ENCODE peak calls at places on chromosomes 4 and X, in seven cellular contexts. K is WERI-Rb-1, Y is brain microvascular endothelial cell, M is uterus, E is body of pancreas, G is Peyer's patch, U is breast epithelium. Q is an unnamed sample.

GRCh38 chr4:10140866-10141759 is 24.5 kb upstream of the WDR1 start:
- DNase-seq in K (no peak), U (no peak), Y (no peak), E (no peak), M (no peak), G (no peak), Q (no peak)

GRCh38 chr4:110610940-110611785 is 11.7 kb downstream of the PITX2 start:
- DNase-seq in Y (no peak), G (peak), U (no peak), K (no peak), E (no peak), M (no peak), Q (no peak)

GRCh38 chrX:97629597-97629985 is 745.9 kb downstream of the RPA4 start:
- DNase-seq in Y (no peak), K (no peak), M (no peak), U (no peak), G (no peak), E (no peak), Q (no peak)

GRCh38 chr4:124941267-124941666 is 228.7 kb upstream of the ANKRD50 start:
- DNase-seq in M (no peak), E (no peak), U (no peak), Y (no peak), K (no peak), G (no peak), Q (no peak)

GRCh38 chr4:169791527-169792156 is 33.9 kb upstream of the HPF1 start:
- DNase-seq in E (peak), U (no peak), Y (peak), M (peak), G (no peak), K (peak), Q (no peak)

GRCh38 chrX:116111497-116111896 is 59.0 kb upstream of the AGTR2 start:
- DNase-seq in E (no peak), G (no peak), Y (no peak), M (no peak), K (no peak), U (no peak), Q (no peak)

GRCh38 chrX:15475021-15475420 is 18.1 kb downstream of the PIR start:
- DNase-seq in G (no peak), U (no peak), E (no peak), M (no peak), K (no peak), Y (no peak), Q (no peak)

GRCh38 chrX:71128166-71128833 is 9.9 kb downstream of the MED12 start:
- DNase-seq in E (no peak), Y (no peak), U (no peak), G (no peak), K (no peak), M (no peak), Q (no peak)

GRCh38 chr4:123343400-123344060 is 53.1 kb upstream of the SPRY1 start:
- DNase-seq in G (no peak), M (no peak), E (no peak), Y (peak), K (no peak), U (no peak), Q (no peak)

GRCh38 chr4:98950925-98951324 is 22.0 kb upstream of the EIF4E start:
- DNase-seq in M (no peak), U (no peak), E (no peak), Y (no peak), K (no peak), G (no peak), Q (no peak)

GRCh38 chr4:71586087-71586763 is 197.7 kb downstream of the GC start:
- DNase-seq in G (no peak), K (no peak), Y (no peak), M (no peak), E (no peak), U (no peak), Q (no peak)

GRCh38 chr4:119835511-119835910 is 206.9 kb upstream of the PDE5A start:
- DNase-seq in E (no peak), Y (no peak), G (no peak), M (no peak), U (no peak), K (no peak), Q (no peak)

GRCh38 chr4:45693746-45694145 is 430.1 kb downstream of the GABRG1 start:
- DNase-seq in G (no peak), Y (no peak), K (no peak), M (no peak), U (no peak), E (peak), Q (no peak)

GRCh38 chr4:138576684-138577083 is 334.5 kb upstream of the SLC7A11 start:
- DNase-seq in Y (peak), G (no peak), K (no peak), M (no peak), U (no peak), E (no peak), Q (no peak)

GRCh38 chr4:103756736-103757135 is 37.0 kb upstream of the TACR3 start:
- DNase-seq in Y (no peak), E (no peak), K (no peak), M (no peak), U (no peak), G (no peak), Q (no peak)

GRCh38 chrX:53795583-53795982 is 109.1 kb upstream of the HUWE1 start:
- DNase-seq in G (no peak), U (no peak), E (no peak), Y (peak), M (no peak), K (no peak), Q (no peak)

GRCh38 chrX:7235071-7235470 is 87.1 kb upstream of the PUDP start:
- DNase-seq in K (no peak), E (no peak), Y (no peak), G (no peak), U (no peak), M (no peak), Q (no peak)

GRCh38 chr4:43353552-43353951 is 461.0 kb downstream of the GRXCR1 start:
- DNase-seq in Y (no peak), M (no peak), U (no peak), K (no peak), G (no peak), E (no peak), Q (no peak)

GRCh38 chr4:123667496-123667895 is 270.9 kb downstream of the SPRY1 start:
- DNase-seq in K (no peak), E (no peak), G (no peak), M (no peak), Y (peak), U (no peak), Q (no peak)

GRCh38 chrX:97402903-97403302 is 519.2 kb downstream of the RPA4 start:
- DNase-seq in U (no peak), E (no peak), G (no peak), M (no peak), Y (no peak), K (no peak), Q (no peak)

GRCh38 chrX:57453901-57454300 is 137.9 kb upstream of the ZXDB start:
- DNase-seq in U (no peak), K (peak), Y (no peak), M (no peak), G (peak), E (no peak), Q (no peak)

GRCh38 chr4:10182446-10183424 is 66.1 kb upstream of the WDR1 start:
- DNase-seq in M (no peak), Y (no peak), U (no peak), E (no peak), K (no peak), G (no peak), Q (no peak)

GRCh38 chr4:150942539-150942938 is 72.5 kb downstream of the LRBA start:
- DNase-seq in U (no peak), E (no peak), K (no peak), M (no peak), G (no peak), Y (no peak), Q (no peak)

GRCh38 chr4:4326136-4326535 is 36.1 kb downstream of the ZBTB49 start:
- DNase-seq in M (no peak), U (no peak), K (no peak), E (no peak), Y (no peak), G (peak), Q (no peak)

GRCh38 chr4:4328840-4329239 is 38.8 kb downstream of the ZBTB49 start:
- DNase-seq in U (no peak), M (no peak), E (no peak), G (peak), K (no peak), Y (no peak), Q (no peak)

GRCh38 chr4:4328206-4328605 is 38.2 kb downstream of the ZBTB49 start:
- DNase-seq in K (no peak), M (no peak), Y (no peak), G (no peak), U (no peak), E (no peak), Q (no peak)

GRCh38 chr4:4329496-4329895 is 39.4 kb downstream of the ZBTB49 start:
- DNase-seq in E (no peak), G (no peak), M (no peak), Y (no peak), K (no peak), U (no peak), Q (no peak)

DNA sequence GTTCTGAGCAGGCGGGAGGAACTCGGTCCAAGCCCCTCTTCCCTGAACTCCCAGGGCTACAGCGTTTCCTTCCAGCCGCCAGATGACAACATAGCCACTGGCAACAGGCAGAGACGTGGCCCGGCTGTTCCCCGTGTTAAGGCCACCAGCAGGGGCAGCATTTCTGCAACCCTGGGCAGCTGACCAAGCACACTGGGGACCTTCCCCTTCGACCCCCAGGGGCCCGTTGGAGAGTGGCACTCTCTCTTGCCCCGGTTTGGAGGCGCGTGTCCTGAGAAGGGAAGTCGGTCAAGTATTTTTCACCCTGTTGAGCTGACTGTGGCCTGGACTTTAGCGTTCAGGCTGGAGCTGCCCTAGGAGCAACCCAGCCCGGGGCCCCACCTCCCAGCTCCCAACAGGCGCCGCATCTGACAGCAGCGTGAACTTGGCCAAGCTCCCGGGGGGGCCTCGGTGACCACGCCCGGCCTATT is 37.6 kb downstream of the ZBTB49 start:
- DNase-seq in E (peak), Y (peak), G (peak), U (no peak), K (peak), M (no peak), Q (no peak)
- TF ChIP-seq CTCF in E (no peak), Y (peak), G (no peak), U (no peak), K (peak), M (no peak), Q (no peak)

DNA sequence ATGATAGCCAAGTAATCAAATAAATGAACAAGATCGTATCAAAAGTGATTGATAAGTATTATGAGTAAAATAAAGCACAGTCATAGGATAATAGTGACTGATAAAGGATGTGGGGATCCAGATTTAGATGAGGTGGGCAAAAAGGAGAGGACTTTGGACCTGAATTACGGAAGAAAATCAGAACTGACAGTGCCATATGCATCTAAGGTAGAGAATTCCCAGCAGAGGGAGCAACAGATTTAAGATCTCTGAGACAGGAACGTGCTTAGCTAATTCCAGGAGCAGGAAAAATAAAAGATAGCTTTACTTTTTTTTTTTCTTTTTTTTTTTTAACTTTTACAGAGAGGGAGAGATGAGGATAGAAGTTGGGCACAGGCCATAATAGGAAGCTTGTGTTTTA is 189.9 kb downstream of the NWD2 start:
- DNase-seq in Y (no peak), G (no peak), E (no peak), K (no peak), M (no peak), U (no peak), Q (no peak)
- H3K27ac ChIP-seq in Y (no peak), G (no peak), E (no peak), K (no peak), M (no peak), U (no peak), Q (no peak)

GRCh38 chr4:187929024-187929423 is 66.5 kb upstream of the ZFP42 start:
- DNase-seq in G (no peak), U (no peak), K (peak), M (no peak), Y (no peak), E (no peak), Q (no peak)
- TF ChIP-seq CTCF in G (no peak), U (no peak), K (peak), M (no peak), Y (peak), E (no peak), Q (no peak)

GRCh38 chr4:118120120-118120760 is 86.0 kb downstream of the NDST3 start:
- DNase-seq in U (no peak), E (no peak), M (no peak), G (no peak), Y (no peak), K (no peak), Q (no peak)
- H3K27ac ChIP-seq in U (no peak), E (no peak), M (no peak), G (no peak), Y (no peak), K (no peak), Q (no peak)

GRCh38 chr4:89876548-89876947 is 18.1 kb upstream of the MMRN1 start:
- DNase-seq in M (no peak), G (no peak), Y (no peak), E (no peak), U (no peak), K (no peak), Q (no peak)
- TF ChIP-seq CTCF in M (no peak), G (no peak), Y (no peak), E (no peak), U (no peak), K (no peak), Q (no peak)

DNA sequence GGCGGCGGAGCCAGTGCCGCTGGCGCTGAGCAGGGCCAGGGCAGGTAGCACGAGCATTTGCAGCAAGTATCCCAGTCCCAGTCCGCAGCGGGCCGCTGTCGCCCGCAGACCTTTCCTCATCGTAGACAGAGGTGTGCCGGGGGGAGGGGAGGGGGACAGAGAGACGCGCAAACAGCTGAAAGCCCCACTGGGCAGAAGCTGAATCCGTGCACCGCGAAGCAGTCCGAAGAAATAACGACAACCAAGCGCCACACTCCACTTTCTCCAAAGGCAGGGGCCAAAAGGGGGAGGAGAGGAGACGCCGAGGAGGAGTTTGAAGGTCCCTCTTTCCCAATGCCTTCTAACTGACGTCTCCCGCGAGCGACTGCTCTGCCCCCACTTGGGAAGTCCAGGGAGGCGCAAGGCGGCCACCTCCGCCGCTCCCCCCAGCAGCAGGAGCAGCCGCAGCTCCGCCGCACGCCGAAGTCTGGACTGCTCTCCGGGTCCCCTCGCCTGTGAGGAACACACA is at the start of gene UNC5C:
- DNase-seq in U (peak), M (peak), G (peak), E (peak), Y (peak), K (peak), Q (peak)
- H3K27ac ChIP-seq in U (peak), M (peak), G (peak), E (no peak), Y (no peak), K (no peak), Q (peak)

GRCh38 chr4:16262188-16262587 is 35.9 kb upstream of the TAPT1 start:
- DNase-seq in U (no peak), Y (no peak), M (no peak), K (no peak), E (no peak), G (no peak), Q (no peak)

GRCh38 chr4:16261313-16261878 is 35.1 kb upstream of the TAPT1 start:
- DNase-seq in G (no peak), E (no peak), U (no peak), M (no peak), Y (no peak), K (no peak), Q (peak)

GRCh38 chr4:16267639-16268038 is 41.4 kb upstream of the TAPT1 start:
- DNase-seq in Y (no peak), G (no peak), M (no peak), E (no peak), K (no peak), U (no peak), Q (peak)

GRCh38 chr4:16265820-16266219 is 39.5 kb upstream of the TAPT1 start:
- DNase-seq in Y (no peak), M (no peak), U (no peak), G (no peak), E (no peak), K (no peak), Q (peak)

DNA sequence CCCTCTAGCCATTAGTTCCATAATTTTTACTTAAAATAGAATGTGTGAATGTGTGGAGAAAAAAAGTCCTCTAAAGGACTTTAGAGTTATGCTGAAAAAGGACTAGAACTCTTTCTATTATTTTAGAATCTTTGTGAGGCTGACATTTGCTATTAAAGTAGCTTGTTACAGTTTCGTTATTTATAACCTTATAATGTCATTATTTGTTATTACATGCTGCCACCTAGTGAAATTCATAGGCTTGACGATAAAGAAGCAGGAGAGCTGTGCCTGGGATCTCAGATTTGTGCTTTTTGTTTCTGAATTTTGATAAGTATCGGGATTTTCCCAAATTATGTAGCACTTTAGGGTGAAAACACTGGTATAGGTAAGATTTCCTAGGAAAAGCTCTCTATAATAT is 38.5 kb upstream of the TAPT1 start:
- DNase-seq in E (no peak), G (no peak), K (no peak), Y (peak), M (no peak), U (no peak), Q (peak)
- TF ChIP-seq CTCF in E (peak), G (no peak), K (peak), Y (peak), M (peak), U (peak), Q (peak)